ENCODE peak calls at places on chromosomes 16 and 17, in five cellular contexts. One of them, this sample, is unnamed.

GRCh38 chr17:45784583-45785372 is 658 bp downstream of the CRHR1 start:
- DNase-seq in osteoblast: peak; percentile 86
- DNase-seq in GM12864: no peak
- DNase-seq in Panc1: no peak
- DNase-seq in OCI-LY7: no peak
- DNase-seq in this sample: no peak

GRCh38 chr17:77602883-77603640 is 355.4 kb upstream of the TNRC6C start:
- DNase-seq in osteoblast: no peak
- DNase-seq in GM12864: no peak
- DNase-seq in Panc1: no peak
- DNase-seq in OCI-LY7: no peak
- DNase-seq in this sample: no peak

GRCh38 chr17:12047977-12048376 is 27.3 kb downstream of the MAP2K4 start:
- DNase-seq in osteoblast: no peak
- DNase-seq in GM12864: no peak
- DNase-seq in Panc1: no peak
- DNase-seq in OCI-LY7: no peak
- DNase-seq in this sample: no peak

GRCh38 chr17:60256174-60256573 is 106.4 kb downstream of the CA4 start:
- DNase-seq in osteoblast: peak; percentile 80
- DNase-seq in GM12864: no peak
- DNase-seq in Panc1: no peak
- DNase-seq in OCI-LY7: no peak
- DNase-seq in this sample: no peak

GRCh38 chr17:21345236-21345635 is 30.9 kb upstream of the KCNJ12 start:
- DNase-seq in osteoblast: peak; percentile 19
- DNase-seq in GM12864: no peak
- DNase-seq in Panc1: no peak
- DNase-seq in OCI-LY7: peak; percentile 41
- DNase-seq in this sample: no peak

GRCh38 chr17:63439682-63440081 is 6.4 kb downstream of the CYB561 start:
- DNase-seq in osteoblast: peak; percentile 96
- DNase-seq in GM12864: no peak
- DNase-seq in Panc1: no peak
- DNase-seq in OCI-LY7: no peak
- DNase-seq in this sample: no peak

GRCh38 chr16:48271728-48272127 is 24.4 kb upstream of the ABCC11 start:
- DNase-seq in osteoblast: no peak
- DNase-seq in GM12864: no peak
- DNase-seq in Panc1: no peak
- DNase-seq in OCI-LY7: no peak
- DNase-seq in this sample: no peak

GRCh38 chr17:62627904-62628603 is 584 bp downstream of the MRC2 start:
- DNase-seq in osteoblast: peak; percentile 95
- DNase-seq in GM12864: no peak
- DNase-seq in Panc1: no peak
- DNase-seq in OCI-LY7: no peak
- DNase-seq in this sample: no peak

GRCh38 chr17:76075364-76076099 is 951 bp downstream of the GALR2 start:
- DNase-seq in osteoblast: peak; percentile 88
- DNase-seq in GM12864: no peak
- DNase-seq in Panc1: no peak
- DNase-seq in OCI-LY7: no peak
- DNase-seq in this sample: peak; percentile 62

GRCh38 chr16:11258553-11259287 is 2.7 kb upstream of the SOCS1 start:
- DNase-seq in osteoblast: peak; percentile 62
- DNase-seq in GM12864: no peak
- DNase-seq in Panc1: no peak
- DNase-seq in OCI-LY7: peak; percentile 66
- DNase-seq in this sample: no peak

GRCh38 chr17:69434164-69434579 is 19.7 kb downstream of the MAP2K6 start:
- DNase-seq in osteoblast: no peak
- DNase-seq in GM12864: no peak
- DNase-seq in Panc1: no peak
- DNase-seq in OCI-LY7: no peak
- DNase-seq in this sample: no peak

GRCh38 chr16:4290236-4290830 is 17.5 kb upstream of the TFAP4 start:
- DNase-seq in osteoblast: peak; percentile 46
- DNase-seq in GM12864: no peak
- DNase-seq in Panc1: peak; percentile 96
- DNase-seq in OCI-LY7: no peak
- DNase-seq in this sample: no peak

GRCh38 chr16:75263963-75264445 is 12.6 kb upstream of the BCAR1 start:
- DNase-seq in osteoblast: peak; percentile 95
- DNase-seq in GM12864: no peak
- DNase-seq in Panc1: no peak
- DNase-seq in OCI-LY7: no peak
- DNase-seq in this sample: no peak

GRCh38 chr17:33369149-33369548 is 76.1 kb upstream of the ASIC2 start:
- DNase-seq in osteoblast: no peak
- DNase-seq in GM12864: no peak
- DNase-seq in Panc1: no peak
- DNase-seq in OCI-LY7: no peak
- DNase-seq in this sample: no peak

GRCh38 chr16:66612422-66612821 is 7.9 kb downstream of the CMTM3 start:
- DNase-seq in osteoblast: no peak
- DNase-seq in GM12864: no peak
- DNase-seq in Panc1: no peak
- DNase-seq in OCI-LY7: no peak
- DNase-seq in this sample: no peak

GRCh38 chr17:2084129-2084765 is 29.3 kb downstream of the HIC1 start:
- DNase-seq in osteoblast: peak; percentile 81
- DNase-seq in GM12864: no peak
- DNase-seq in Panc1: no peak
- DNase-seq in OCI-LY7: no peak
- DNase-seq in this sample: no peak

GRCh38 chr16:66401610-66402009 is 25.5 kb upstream of the BEAN1 start:
- DNase-seq in osteoblast: peak; percentile 88
- DNase-seq in GM12864: no peak
- DNase-seq in Panc1: no peak
- DNase-seq in OCI-LY7: no peak
- DNase-seq in this sample: no peak

GRCh38 chr16:24685539-24686432 is 43.7 kb upstream of the TNRC6A start:
- DNase-seq in osteoblast: peak; percentile 72
- DNase-seq in GM12864: no peak
- DNase-seq in Panc1: no peak
- DNase-seq in OCI-LY7: no peak
- DNase-seq in this sample: no peak

GRCh38 chr16:117381-118365 is 20.8 kb downstream of the NPRL3 start:
- DNase-seq in osteoblast: peak; percentile 89
- DNase-seq in GM12864: peak; percentile 18
- DNase-seq in Panc1: no peak
- DNase-seq in OCI-LY7: peak; percentile 71
- DNase-seq in this sample: peak; percentile 93

GRCh38 chr16:53043986-53044571 is 8.6 kb downstream of the CHD9NB start:
- DNase-seq in osteoblast: no peak
- DNase-seq in GM12864: no peak
- DNase-seq in Panc1: no peak
- DNase-seq in OCI-LY7: no peak
- DNase-seq in this sample: no peak

GRCh38 chr17:27206447-27206846 is 87.5 kb upstream of the WSB1 start:
- DNase-seq in osteoblast: no peak
- DNase-seq in GM12864: no peak
- DNase-seq in Panc1: no peak
- DNase-seq in OCI-LY7: peak; percentile 36
- DNase-seq in this sample: no peak
- TF ChIP-seq CTCF in osteoblast: peak; percentile 33
- TF ChIP-seq CTCF in GM12864: peak; percentile 60
- TF ChIP-seq CTCF in Panc1: peak; percentile 57
- TF ChIP-seq CTCF in OCI-LY7: peak; percentile 72
- TF ChIP-seq CTCF in this sample: peak; percentile 49

GRCh38 chr17:80474933-80475915 is 1.2 kb downstream of the NPTX1 start:
- DNase-seq in osteoblast: peak; percentile 92
- DNase-seq in GM12864: no peak
- DNase-seq in Panc1: no peak
- DNase-seq in OCI-LY7: no peak
- DNase-seq in this sample: no peak
- TF ChIP-seq CTCF in osteoblast: no peak
- TF ChIP-seq CTCF in GM12864: no peak
- TF ChIP-seq CTCF in Panc1: no peak
- TF ChIP-seq CTCF in OCI-LY7: peak; percentile 23
- TF ChIP-seq CTCF in this sample: peak; percentile 38

DNA sequence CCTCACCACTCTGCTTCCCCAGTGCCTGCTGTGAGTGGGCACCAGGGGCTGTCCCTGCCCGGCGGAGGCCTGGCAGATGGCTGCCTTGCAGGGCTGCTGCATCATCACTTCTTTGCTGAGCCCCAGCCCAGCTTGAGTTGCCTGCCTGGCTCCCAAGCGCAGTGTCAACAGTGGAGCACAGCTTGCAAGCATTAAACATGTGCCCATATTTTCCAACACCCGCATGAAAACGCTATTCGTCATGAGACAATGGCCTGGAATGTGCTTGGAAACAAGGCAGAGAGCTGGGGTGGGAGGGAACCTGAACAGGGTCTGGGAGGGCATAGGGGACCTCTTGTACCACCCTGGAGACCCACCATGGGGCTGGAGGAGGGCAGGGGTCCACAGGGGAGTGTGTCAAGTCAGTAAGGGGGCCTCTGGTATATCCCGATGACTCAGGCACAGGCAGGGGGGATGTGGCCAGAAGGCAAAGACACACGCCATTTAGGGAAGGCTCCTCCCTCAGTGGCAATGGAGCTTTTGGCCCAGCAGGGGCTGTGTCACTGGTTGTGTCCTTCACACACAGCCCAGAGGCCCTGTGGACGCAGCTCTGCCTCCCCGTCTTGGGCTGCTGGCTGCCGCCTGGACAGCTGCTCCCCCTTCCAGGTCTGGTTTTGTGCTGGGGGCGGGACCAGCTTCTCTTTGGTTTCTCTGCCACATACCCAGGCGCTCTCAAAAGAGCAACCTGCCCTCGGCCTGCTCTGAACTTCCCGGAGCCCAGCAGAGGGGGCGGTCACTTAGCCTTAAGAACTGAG is 17.4 kb upstream of the MTSS2 start:
- DNase-seq in osteoblast: peak; percentile 99
- DNase-seq in GM12864: no peak
- DNase-seq in Panc1: no peak
- DNase-seq in OCI-LY7: no peak
- DNase-seq in this sample: no peak
- TF ChIP-seq CTCF in osteoblast: peak; percentile 50
- TF ChIP-seq CTCF in GM12864: no peak
- TF ChIP-seq CTCF in Panc1: no peak
- TF ChIP-seq CTCF in OCI-LY7: no peak
- TF ChIP-seq CTCF in this sample: peak; percentile 78

GRCh38 chr17:6343736-6344135 is 91.2 kb downstream of the AIPL1 start:
- DNase-seq in osteoblast: no peak
- DNase-seq in GM12864: no peak
- DNase-seq in Panc1: no peak
- DNase-seq in OCI-LY7: no peak
- DNase-seq in this sample: no peak
- TF ChIP-seq CTCF in osteoblast: no peak
- TF ChIP-seq CTCF in GM12864: no peak
- TF ChIP-seq CTCF in Panc1: no peak
- TF ChIP-seq CTCF in OCI-LY7: no peak
- TF ChIP-seq CTCF in this sample: no peak

DNA sequence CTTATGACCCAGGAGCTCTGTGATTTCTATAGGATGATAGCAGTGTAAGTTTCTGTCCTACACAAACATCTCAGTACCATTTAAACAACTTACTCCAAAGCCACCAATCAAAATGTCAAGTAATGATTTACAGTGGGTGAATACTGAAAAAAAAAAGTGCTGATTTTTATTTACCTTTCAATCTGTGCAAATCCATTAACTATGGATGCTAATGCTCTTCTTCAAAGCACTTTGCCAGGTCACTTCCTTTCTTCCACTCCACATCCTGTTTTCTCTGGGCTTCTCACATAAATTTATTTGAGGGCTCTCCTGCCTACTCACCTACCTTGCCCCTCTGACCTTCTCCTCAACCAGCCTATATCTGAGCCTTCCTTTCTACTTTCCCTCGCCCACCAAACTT is 101.6 kb downstream of the SKAP1 start:
- DNase-seq in osteoblast: no peak
- DNase-seq in GM12864: no peak
- DNase-seq in Panc1: no peak
- DNase-seq in OCI-LY7: no peak
- DNase-seq in this sample: no peak
- TF ChIP-seq CTCF in osteoblast: no peak
- TF ChIP-seq CTCF in GM12864: no peak
- TF ChIP-seq CTCF in Panc1: no peak
- TF ChIP-seq CTCF in OCI-LY7: no peak
- TF ChIP-seq CTCF in this sample: no peak

GRCh38 chr17:64936117-64936516 is 16.8 kb upstream of the LRRC37A3 start:
- DNase-seq in osteoblast: no peak
- DNase-seq in GM12864: no peak
- DNase-seq in Panc1: no peak
- DNase-seq in OCI-LY7: no peak
- DNase-seq in this sample: no peak
- TF ChIP-seq CTCF in osteoblast: no peak
- TF ChIP-seq CTCF in GM12864: no peak
- TF ChIP-seq CTCF in Panc1: no peak
- TF ChIP-seq CTCF in OCI-LY7: no peak
- TF ChIP-seq CTCF in this sample: no peak

GRCh38 chr17:80942360-80943345 is 49.0 kb upstream of the CHMP6 start:
- DNase-seq in osteoblast: peak; percentile 97
- DNase-seq in GM12864: no peak
- DNase-seq in Panc1: no peak
- DNase-seq in OCI-LY7: no peak
- DNase-seq in this sample: peak; percentile 82

GRCh38 chr17:80940171-80941123 is 51.2 kb upstream of the CHMP6 start:
- DNase-seq in osteoblast: peak; percentile 58
- DNase-seq in GM12864: no peak
- DNase-seq in Panc1: no peak
- DNase-seq in OCI-LY7: peak; percentile 62
- DNase-seq in this sample: peak; percentile 68

GRCh38 chr17:80941171-80941570 is 50.5 kb upstream of the CHMP6 start:
- DNase-seq in osteoblast: peak; percentile 42
- DNase-seq in GM12864: no peak
- DNase-seq in Panc1: no peak
- DNase-seq in OCI-LY7: no peak
- DNase-seq in this sample: peak; percentile 90

GRCh38 chr17:80943346-80944145 is 48.1 kb upstream of the CHMP6 start:
- DNase-seq in osteoblast: peak; percentile 63
- DNase-seq in GM12864: no peak
- DNase-seq in Panc1: no peak
- DNase-seq in OCI-LY7: no peak
- DNase-seq in this sample: peak; percentile 67

GRCh38 chr17:80941743-80942211 is 49.9 kb upstream of the CHMP6 start:
- DNase-seq in osteoblast: peak; percentile 45
- DNase-seq in GM12864: no peak
- DNase-seq in Panc1: no peak
- DNase-seq in OCI-LY7: no peak
- DNase-seq in this sample: peak; percentile 59
- TF ChIP-seq CTCF in osteoblast: no peak
- TF ChIP-seq CTCF in GM12864: no peak
- TF ChIP-seq CTCF in Panc1: no peak
- TF ChIP-seq CTCF in OCI-LY7: no peak
- TF ChIP-seq CTCF in this sample: no peak

DNA sequence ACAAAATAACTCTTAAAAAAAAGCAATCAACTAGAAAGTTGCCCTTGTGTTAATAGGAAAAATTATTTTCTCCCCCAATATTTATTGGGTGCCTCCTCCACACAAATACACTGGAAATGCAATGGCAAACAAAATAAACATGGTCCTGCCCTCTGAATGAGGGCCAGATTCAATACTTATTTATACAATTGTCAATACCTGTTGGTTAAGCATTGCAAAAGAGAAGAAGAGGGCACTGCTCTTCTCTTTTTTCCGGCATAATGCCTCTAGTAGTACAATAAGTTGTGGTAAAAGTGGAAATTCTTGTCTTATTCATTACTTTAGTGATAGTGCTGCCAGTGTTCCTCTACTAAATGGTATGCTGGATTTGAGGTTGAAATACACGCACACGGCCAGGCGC is 22.5 kb upstream of the ALDH3A2 start:
- DNase-seq in osteoblast: no peak
- DNase-seq in GM12864: no peak
- DNase-seq in Panc1: no peak
- DNase-seq in OCI-LY7: no peak
- DNase-seq in this sample: no peak
- TF ChIP-seq CTCF in osteoblast: no peak
- TF ChIP-seq CTCF in GM12864: no peak
- TF ChIP-seq CTCF in Panc1: no peak
- TF ChIP-seq CTCF in OCI-LY7: no peak
- TF ChIP-seq CTCF in this sample: no peak